ENCODE peak calls at places on chromosome 17, in eight cellular contexts. M, L, R, B, P, D, T and A are unnamed samples.

GRCh38 chr17:50953831-50954601 is 87.9 kb upstream of the TOB1 start:
- DNase-seq in D (peak), B (no peak), T (no peak), M (no peak), P (no peak), L (no peak), R (peak), A (no peak)

GRCh38 chr17:33560871-33561270 is 267.8 kb upstream of the ASIC2 start:
- DNase-seq in D (no peak), L (no peak), R (no peak), B (no peak), M (no peak), P (no peak), T (no peak), A (no peak)

GRCh38 chr17:74768069-74768762 is 7.9 kb downstream of the NAT9 start:
- DNase-seq in T (no peak), R (peak), L (peak), P (peak), D (peak), B (no peak), M (no peak), A (peak)

GRCh38 chr17:49510720-49511110 is 15.6 kb downstream of the NGFR start:
- DNase-seq in D (no peak), T (no peak), L (no peak), B (no peak), P (no peak), M (no peak), R (no peak), A (no peak)

GRCh38 chr17:57881143-57881542 is 31.3 kb upstream of the MRPS23 start:
- DNase-seq in L (no peak), P (no peak), M (no peak), B (no peak), D (no peak), R (no peak), T (no peak), A (no peak)

GRCh38 chr17:42424991-42425610 is 2.0 kb upstream of the CAVIN1 start:
- DNase-seq in T (no peak), L (no peak), M (no peak), B (no peak), P (no peak), D (no peak), R (no peak), A (no peak)

GRCh38 chr17:57420674-57421392 is 164.5 kb downstream of the MSI2 start:
- DNase-seq in R (no peak), D (no peak), M (no peak), T (no peak), P (no peak), L (no peak), B (no peak), A (peak)

GRCh38 chr17:79000396-79001189 is 9.0 kb downstream of the CANT1 start:
- DNase-seq in B (no peak), L (no peak), P (no peak), R (no peak), D (no peak), T (no peak), M (no peak), A (no peak)

GRCh38 chr17:83193336-83194188 is 114.2 kb downstream of the METRNL start:
- DNase-seq in B (no peak), M (no peak), L (no peak), D (peak), R (peak), T (no peak), P (peak), A (peak)

GRCh38 chr17:82882715-82883446 is 43.1 kb upstream of the ZNF750 start:
- DNase-seq in P (peak), L (no peak), T (no peak), B (no peak), R (peak), D (no peak), M (no peak), A (peak)

GRCh38 chr17:81488276-81488860 is 24.2 kb downstream of the ACTG1 start:
- DNase-seq in R (no peak), B (no peak), D (peak), T (no peak), P (no peak), L (no peak), M (no peak), A (no peak)

GRCh38 chr17:74569392-74570003 is 2.2 kb upstream of the CD300H start:
- DNase-seq in P (peak), D (peak), L (no peak), T (peak), M (no peak), B (peak), R (no peak), A (peak)

GRCh38 chr17:7842950-7843535 is 9.0 kb downstream of the KDM6B start:
- DNase-seq in L (peak), T (peak), B (no peak), M (no peak), R (peak), P (peak), D (peak), A (peak)

GRCh38 chr17:82329683-82330321 is 3.8 kb downstream of the SECTM1 start:
- DNase-seq in B (no peak), T (no peak), D (no peak), L (no peak), R (no peak), P (no peak), M (no peak), A (no peak)

GRCh38 chr17:46025510-46025909 is 26.5 kb downstream of the STH start:
- DNase-seq in R (no peak), B (no peak), M (no peak), D (no peak), L (no peak), P (no peak), T (no peak), A (no peak)

GRCh38 chr17:78611636-78612035 is 34.4 kb upstream of the DNAH17 start:
- DNase-seq in D (no peak), R (no peak), P (no peak), M (no peak), L (no peak), B (no peak), T (no peak), A (no peak)

GRCh38 chr17:71461504-71462197 is 659.2 kb upstream of the SOX9 start:
- DNase-seq in L (no peak), R (no peak), P (no peak), M (no peak), B (no peak), D (no peak), T (no peak), A (no peak)

GRCh38 chr17:75116681-75117080 is 6.9 kb downstream of the ARMC7 start:
- DNase-seq in M (no peak), P (no peak), B (no peak), D (no peak), R (no peak), T (no peak), L (no peak), A (no peak)

GRCh38 chr17:5826384-5826783 is 242.1 kb upstream of the NLRP1 start:
- DNase-seq in R (no peak), P (no peak), T (no peak), L (no peak), B (no peak), M (no peak), D (no peak), A (no peak)

GRCh38 chr17:49677134-49677932 is 564 bp downstream of the SPOP start:
- DNase-seq in M (peak), P (peak), B (peak), D (peak), L (peak), T (peak), R (peak), A (peak)

GRCh38 chr17:51467336-51467735 is 207.0 kb downstream of the UTP18 start:
- DNase-seq in D (no peak), L (no peak), T (no peak), B (no peak), P (no peak), R (no peak), M (no peak), A (no peak)

GRCh38 chr17:9937164-9937835 is 32.2 kb upstream of the RCVRN start:
- DNase-seq in M (no peak), P (no peak), D (peak), T (no peak), R (no peak), B (no peak), L (no peak), A (no peak)

GRCh38 chr17:65554568-65555223 is 6.8 kb downstream of the AXIN2 start:
- DNase-seq in D (no peak), T (no peak), P (no peak), R (no peak), L (no peak), B (no peak), M (no peak), A (no peak)

GRCh38 chr17:44219126-44219635 is 294 bp downstream of the UBTF start:
- DNase-seq in B (no peak), L (no peak), T (no peak), D (peak), M (no peak), P (peak), R (peak), A (peak)

GRCh38 chr17:42307362-42307927 is 19.1 kb downstream of the STAT5A start:
- DNase-seq in B (no peak), P (no peak), R (no peak), D (no peak), T (no peak), L (no peak), M (no peak), A (no peak)

GRCh38 chr17:8832711-8833352 is 33.7 kb upstream of the MFSD6L start:
- DNase-seq in M (no peak), L (no peak), B (peak), D (no peak), R (no peak), P (no peak), T (no peak), A (no peak)

GRCh38 chr17:39625198-39625769 is 1.5 kb upstream of the PPP1R1B start:
- DNase-seq in D (no peak), R (no peak), L (no peak), P (no peak), T (no peak), B (no peak), M (no peak), A (no peak)

GRCh38 chr17:73293031-73293430 is 18.8 kb downstream of the CDC42EP4 start:
- DNase-seq in P (no peak), B (peak), D (no peak), R (no peak), M (no peak), L (no peak), T (no peak), A (peak)

GRCh38 chr17:43385046-43385831 is 13.6 kb upstream of the ARL4D start:
- DNase-seq in R (no peak), D (no peak), B (no peak), M (no peak), P (no peak), L (no peak), T (no peak), A (no peak)

GRCh38 chr17:42325026-42325425 is 36.7 kb downstream of the STAT5A start:
- DNase-seq in M (no peak), B (peak), P (no peak), T (no peak), D (peak), L (no peak), R (peak), A (no peak)

GRCh38 chr17:48835971-48836370 is 5.1 kb downstream of the CALCOCO2 start:
- DNase-seq in R (no peak), M (no peak), T (no peak), B (no peak), P (no peak), D (no peak), L (no peak), A (peak)

GRCh38 chr17:60901222-60901621 is 223.6 kb downstream of the BCAS3 start:
- DNase-seq in L (no peak), R (no peak), P (no peak), D (no peak), M (no peak), B (no peak), T (no peak), A (no peak)

GRCh38 chr17:60900688-60901087 is 223.0 kb downstream of the BCAS3 start:
- DNase-seq in B (no peak), R (no peak), M (no peak), P (no peak), L (no peak), T (no peak), D (no peak), A (no peak)

GRCh38 chr17:60902399-60902798 is 224.7 kb downstream of the BCAS3 start:
- DNase-seq in T (no peak), D (no peak), L (no peak), M (no peak), B (no peak), P (no peak), R (no peak), A (no peak)

GRCh38 chr17:60899115-60899514 is 221.5 kb downstream of the BCAS3 start:
- DNase-seq in R (no peak), M (no peak), P (no peak), L (no peak), T (no peak), B (no peak), D (no peak), A (no peak)

DNA sequence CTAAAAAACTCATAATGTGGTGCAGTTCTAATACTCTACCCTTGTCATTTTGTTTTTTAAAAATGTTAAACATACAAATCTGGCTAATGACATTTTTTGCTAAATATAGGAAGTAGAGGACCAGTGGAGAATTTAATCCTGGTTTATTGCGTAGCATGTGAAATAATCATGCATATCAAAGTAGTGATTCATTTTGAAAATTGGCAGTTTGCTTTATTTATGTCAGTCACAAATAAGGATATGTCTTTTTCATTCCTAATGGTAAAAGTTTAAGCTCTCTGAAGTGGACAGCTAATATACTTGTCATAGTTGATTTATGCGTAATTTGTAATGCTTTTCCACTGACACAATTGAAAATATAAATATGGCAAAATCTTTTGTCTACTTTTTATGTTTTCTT is 224.2 kb downstream of the BCAS3 start:
- DNase-seq in R (no peak), M (no peak), P (no peak), T (no peak), L (no peak), B (no peak), D (no peak), A (no peak)
- H3K27ac ChIP-seq in R (no peak), M (no peak), P (no peak), T (no peak), L (no peak), B (no peak), D (no peak), A (no peak)

GRCh38 chr17:17807440-17807839 is 29.3 kb downstream of the SREBF1 start:
- DNase-seq in T (no peak), R (no peak), B (no peak), M (no peak), D (no peak), P (no peak), L (no peak), A (no peak)
- H3K27ac ChIP-seq in T (no peak), R (peak), B (peak), M (no peak), D (no peak), P (no peak), L (no peak), A (no peak)

GRCh38 chr17:17104494-17104893 is 62.2 kb downstream of the MPRIP start:
- DNase-seq in T (no peak), R (peak), M (no peak), D (no peak), P (no peak), L (no peak), B (no peak), A (no peak)

GRCh38 chr17:17105976-17106375 is 63.7 kb downstream of the MPRIP start:
- DNase-seq in L (no peak), M (no peak), T (no peak), R (no peak), D (no peak), P (no peak), B (no peak), A (no peak)

GRCh38 chr17:17104036-17104435 is 61.8 kb downstream of the MPRIP start:
- DNase-seq in B (no peak), L (no peak), R (no peak), D (no peak), M (no peak), T (no peak), P (no peak), A (no peak)

GRCh38 chr17:17102176-17102575 is 59.9 kb downstream of the MPRIP start:
- DNase-seq in P (no peak), B (no peak), T (no peak), R (no peak), D (no peak), L (no peak), M (no peak), A (no peak)

DNA sequence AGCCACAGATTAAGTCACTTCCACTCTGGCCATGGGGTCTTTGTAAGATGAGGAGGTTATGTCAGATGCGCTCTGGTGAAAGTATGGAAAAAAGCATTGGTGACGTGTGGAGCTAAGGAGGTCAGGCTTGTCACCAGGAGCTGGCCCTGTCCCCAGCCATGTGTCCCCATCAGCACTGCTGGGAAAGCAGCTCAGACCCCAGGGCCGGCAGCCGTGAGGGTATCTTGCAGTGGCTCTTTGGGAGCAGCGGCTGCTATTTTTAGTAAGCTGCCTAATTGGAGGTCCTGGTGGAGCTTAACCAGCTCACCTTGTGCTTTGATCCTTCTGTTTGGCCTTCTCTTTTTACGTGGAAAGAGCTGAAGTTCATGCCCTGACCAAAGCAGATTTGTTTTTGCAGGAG is 60.9 kb downstream of the MPRIP start:
- DNase-seq in T (no peak), P (no peak), B (no peak), R (no peak), D (no peak), M (no peak), L (no peak), A (no peak)
- H3K27ac ChIP-seq in T (no peak), P (no peak), B (no peak), R (peak), D (peak), M (no peak), L (peak), A (peak)

GRCh38 chr17:1001640-1002411 is 4.9 kb downstream of the TIMM22 start:
- DNase-seq in L (no peak), M (no peak), P (no peak), D (no peak), T (no peak), B (no peak), R (no peak), A (no peak)

GRCh38 chr17:998111-998510 is 1.2 kb downstream of the TIMM22 start:
- DNase-seq in B (no peak), D (no peak), M (no peak), T (no peak), P (no peak), R (no peak), L (no peak), A (no peak)

GRCh38 chr17:1002771-1003555 is 6.0 kb downstream of the TIMM22 start:
- DNase-seq in R (no peak), D (no peak), P (no peak), M (no peak), B (no peak), T (no peak), L (no peak), A (no peak)

GRCh38 chr17:1002412-1002753 is 5.5 kb downstream of the TIMM22 start:
- DNase-seq in D (no peak), B (no peak), R (no peak), T (no peak), L (no peak), M (no peak), P (no peak), A (no peak)

DNA sequence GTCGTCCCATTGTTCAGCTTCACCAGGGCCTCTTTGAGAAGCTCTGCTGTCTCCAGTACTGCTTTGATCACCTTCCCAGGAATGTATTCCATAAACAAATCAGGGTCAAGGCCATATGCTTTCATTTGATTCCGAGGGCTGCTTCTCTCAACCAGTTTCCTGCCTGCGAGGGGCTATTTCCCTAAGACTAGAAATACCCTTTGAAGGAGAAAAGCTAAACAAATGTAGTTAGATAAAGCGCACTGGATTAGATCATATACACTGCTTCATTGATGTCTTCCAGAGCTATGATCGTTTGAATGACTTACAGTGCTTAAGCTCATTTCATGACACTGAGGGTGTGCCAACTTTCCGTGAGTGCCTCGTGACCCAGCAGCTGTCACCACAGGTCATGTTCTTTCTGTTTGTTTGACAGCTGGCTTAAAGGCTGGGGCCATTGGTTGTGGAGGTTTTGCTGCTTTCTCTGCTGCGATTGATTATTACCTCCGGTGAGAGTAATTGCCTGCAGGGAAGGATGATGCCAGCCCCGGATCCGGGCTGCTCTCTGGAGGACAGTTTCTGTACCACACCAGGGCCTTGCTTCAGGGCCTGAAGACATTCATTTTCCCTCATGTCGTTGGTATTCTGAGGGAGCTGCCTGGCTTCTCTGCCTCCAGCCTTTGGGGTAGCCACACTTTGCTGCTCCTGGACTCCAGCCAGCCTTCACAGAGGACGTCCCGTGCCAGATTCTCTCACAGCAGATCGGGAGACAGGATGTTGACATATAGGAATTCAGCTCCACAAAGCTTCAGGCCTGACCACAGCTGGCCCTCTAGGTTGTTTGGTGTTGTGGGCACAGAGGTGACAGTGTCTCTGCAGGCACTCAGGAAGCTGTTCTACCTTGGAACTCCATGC is 3.9 kb downstream of the TIMM22 start:
- DNase-seq in P (no peak), R (peak), D (no peak), M (no peak), B (no peak), T (no peak), L (no peak), A (peak)
- H3K27ac ChIP-seq in P (no peak), R (peak), D (peak), M (peak), B (no peak), T (no peak), L (no peak), A (peak)

DNA sequence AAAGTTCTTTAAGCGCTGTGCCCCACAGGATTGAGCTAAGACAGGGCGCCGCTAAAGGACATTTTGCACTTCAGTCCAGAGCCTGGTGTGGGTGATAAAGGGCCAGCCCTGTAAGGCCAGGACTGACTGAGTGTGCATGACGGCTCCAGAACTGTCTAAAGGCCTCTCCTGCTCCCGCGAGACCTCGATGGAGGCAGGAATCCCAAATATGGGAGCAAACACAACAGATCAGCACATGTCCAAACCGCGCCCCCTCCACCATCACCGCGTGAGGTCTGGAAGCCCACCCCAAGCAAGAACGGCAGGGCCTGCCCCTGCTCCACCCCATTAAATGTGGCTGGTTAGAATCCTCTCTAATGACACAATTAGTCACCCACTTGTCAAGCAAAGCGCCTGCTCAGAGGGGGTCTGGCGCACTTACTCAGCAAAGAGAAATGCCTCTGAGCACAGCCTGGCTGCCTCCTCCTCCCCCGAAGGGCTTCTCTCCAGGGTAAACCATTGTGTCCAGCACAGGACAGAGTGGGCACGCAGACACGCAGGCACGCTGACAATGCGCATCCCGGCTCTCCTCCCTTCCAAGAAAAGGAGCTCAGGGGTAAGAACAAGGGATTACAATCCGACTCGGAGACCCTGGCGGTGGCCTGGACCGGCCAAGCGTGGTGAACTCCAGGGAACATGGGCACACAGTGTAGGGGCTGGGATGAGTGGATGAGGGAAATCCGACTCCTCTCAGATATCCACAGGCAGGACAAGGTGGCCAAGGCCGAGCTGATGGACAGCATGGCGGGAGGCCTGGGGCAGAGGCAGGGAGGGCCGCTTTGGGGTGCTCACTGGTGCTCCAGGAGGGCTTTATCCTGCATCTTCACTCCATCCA is 1.5 kb downstream of the MXRA7 start:
- DNase-seq in P (peak), B (no peak), M (no peak), L (no peak), R (peak), D (peak), T (no peak), A (peak)
- H3K27ac ChIP-seq in P (peak), B (peak), M (peak), L (peak), R (peak), D (peak), T (no peak), A (peak)